ENCODE peak calls at places on chromosome 19, in ten cellular contexts. J, K, N, W, L, G, V, R, M and C are unnamed samples.

GRCh38 chr19:8079988-8080387 is 27.4 kb downstream of the CCL25 start:
- DNase-seq in J (no peak), K (no peak), N (no peak), W (no peak), L (no peak), G (no peak), V (no peak), R (no peak), M (no peak), C (no peak)

GRCh38 chr19:10408511-10409291 is 5.4 kb upstream of the CDC37 start:
- DNase-seq in J (no peak), K (no peak), N (no peak), W (no peak), L (no peak), G (no peak), V (no peak), R (no peak), M (no peak), C (no peak)

GRCh38 chr19:56765107-56765506 is 75.4 kb downstream of the PEG3 start:
- DNase-seq in J (no peak), K (no peak), N (no peak), W (no peak), L (no peak), G (no peak), V (no peak), R (no peak), M (no peak), C (no peak)

GRCh38 chr19:19594371-19594770 is 24.1 kb downstream of the PBX4 start:
- DNase-seq in J (no peak), K (no peak), N (no peak), W (no peak), L (no peak), G (no peak), V (no peak), R (no peak), M (no peak), C (no peak)

GRCh38 chr19:49145485-49146407 is 9.4 kb downstream of the HRC start:
- DNase-seq in J (peak; percentile 91), K (peak; percentile 75), N (peak; percentile 78), W (peak; percentile 48), L (peak; percentile 78), G (no peak), V (peak; percentile 71), R (peak; percentile 98), M (peak; percentile 96), C (no peak)

GRCh38 chr19:19423322-19423721 is 17.8 kb downstream of the GATAD2A start:
- DNase-seq in J (no peak), K (peak; percentile 27), N (no peak), W (no peak), L (no peak), G (no peak), V (no peak), R (no peak), M (no peak), C (no peak)

GRCh38 chr19:10271543-10272086 is 695 bp downstream of the ICAM1 start:
- DNase-seq in J (no peak), K (no peak), N (peak; percentile 43), W (no peak), L (no peak), G (no peak), V (peak; percentile 56), R (no peak), M (no peak), C (no peak)

GRCh38 chr19:7500811-7501450 is 12.1 kb upstream of the PEX11G start:
- DNase-seq in J (peak; percentile 65), K (peak; percentile 73), N (peak; percentile 82), W (peak; percentile 35), L (peak; percentile 82), G (peak; percentile 60), V (peak; percentile 46), R (peak; percentile 96), M (peak; percentile 89), C (no peak)

GRCh38 chr19:19098703-19099632 is 35.2 kb downstream of the SLC25A42 start:
- DNase-seq in J (no peak), K (no peak), N (no peak), W (peak; percentile 97), L (peak; percentile 54), G (no peak), V (no peak), R (no peak), M (no peak), C (no peak)

GRCh38 chr19:47507031-47507430 is 7.8 kb downstream of the NAPA start:
- DNase-seq in J (no peak), K (no peak), N (no peak), W (no peak), L (peak; percentile 81), G (no peak), V (no peak), R (no peak), M (no peak), C (no peak)

GRCh38 chr19:5141278-5141925 is 172.5 kb downstream of the KDM4B start:
- DNase-seq in J (no peak), K (peak; percentile 92), N (no peak), W (no peak), L (no peak), G (no peak), V (peak; percentile 45), R (no peak), M (no peak), C (no peak)

GRCh38 chr19:17136026-17136425 is 60.4 kb downstream of the MYO9B start:
- DNase-seq in J (no peak), K (peak; percentile 7), N (no peak), W (no peak), L (no peak), G (no peak), V (no peak), R (peak; percentile 37), M (no peak), C (no peak)

GRCh38 chr19:17137417-17137816 is 61.8 kb downstream of the MYO9B start:
- DNase-seq in J (no peak), K (no peak), N (no peak), W (no peak), L (no peak), G (no peak), V (no peak), R (no peak), M (no peak), C (no peak)

GRCh38 chr19:17138937-17139598 is 63.5 kb downstream of the MYO9B start:
- DNase-seq in J (no peak), K (peak; percentile 35), N (no peak), W (peak; percentile 52), L (no peak), G (no peak), V (no peak), R (no peak), M (no peak), C (no peak)

DNA sequence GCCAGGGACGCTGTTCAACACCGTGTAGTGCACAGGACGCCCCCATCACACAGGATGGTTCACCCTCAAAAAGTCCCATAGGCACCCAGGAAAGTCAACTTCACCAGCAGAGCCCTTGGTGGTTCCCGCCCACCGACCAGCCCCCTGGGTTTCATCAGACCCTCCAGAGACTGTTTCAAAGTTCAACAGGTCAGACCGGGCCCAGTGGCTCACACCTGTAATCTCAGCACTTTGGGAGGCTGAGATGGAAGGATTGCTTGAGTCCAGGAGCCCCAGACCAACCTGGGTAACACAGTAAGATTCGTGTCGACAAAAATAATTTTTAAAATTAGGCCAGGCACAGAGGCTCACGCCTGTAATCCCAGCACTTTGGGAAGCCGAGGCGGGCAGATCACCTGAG is 61.0 kb downstream of the MYO9B start:
- DNase-seq in J (no peak), K (no peak), N (no peak), W (peak; percentile 54), L (no peak), G (no peak), V (no peak), R (no peak), M (no peak), C (no peak)
- H3K4me1 ChIP-seq in J (peaks cover 24% of the 10 kb centered on the region), K (peaks cover 10% of the 10 kb centered on the region), N (peaks cover 4% of the 10 kb centered on the region), W (peaks cover 70% of the 10 kb centered on the region), L (peaks cover 21% of the 10 kb centered on the region), G (peaks cover 14% of the 10 kb centered on the region), V (peaks cover 11% of the 10 kb centered on the region), R (peaks cover 29% of the 10 kb centered on the region), M (peaks cover 5% of the 10 kb centered on the region), C (peaks cover 16% of the 10 kb centered on the region)

GRCh38 chr19:13053761-13054604 is 48.7 kb downstream of the LYL1 start:
- DNase-seq in J (no peak), K (peak; percentile 98), N (no peak), W (peak; percentile 97), L (peak; percentile 85), G (no peak), V (peak; percentile 96), R (peak; percentile 50), M (no peak), C (no peak)
- H3K4me2 ChIP-seq in J (peak overlapping the region; percentile 46), K (peak overlapping the region; percentile 42), N (no peak overlapping the region), W (peak overlapping the region; percentile 81), L (peak overlapping the region; percentile 67), G (peak overlapping the region; percentile 82), V (peak overlapping the region; percentile 41), R (peak overlapping the region; percentile 94), M (no peak overlapping the region), C (peak overlapping the region; percentile 58)

DNA sequence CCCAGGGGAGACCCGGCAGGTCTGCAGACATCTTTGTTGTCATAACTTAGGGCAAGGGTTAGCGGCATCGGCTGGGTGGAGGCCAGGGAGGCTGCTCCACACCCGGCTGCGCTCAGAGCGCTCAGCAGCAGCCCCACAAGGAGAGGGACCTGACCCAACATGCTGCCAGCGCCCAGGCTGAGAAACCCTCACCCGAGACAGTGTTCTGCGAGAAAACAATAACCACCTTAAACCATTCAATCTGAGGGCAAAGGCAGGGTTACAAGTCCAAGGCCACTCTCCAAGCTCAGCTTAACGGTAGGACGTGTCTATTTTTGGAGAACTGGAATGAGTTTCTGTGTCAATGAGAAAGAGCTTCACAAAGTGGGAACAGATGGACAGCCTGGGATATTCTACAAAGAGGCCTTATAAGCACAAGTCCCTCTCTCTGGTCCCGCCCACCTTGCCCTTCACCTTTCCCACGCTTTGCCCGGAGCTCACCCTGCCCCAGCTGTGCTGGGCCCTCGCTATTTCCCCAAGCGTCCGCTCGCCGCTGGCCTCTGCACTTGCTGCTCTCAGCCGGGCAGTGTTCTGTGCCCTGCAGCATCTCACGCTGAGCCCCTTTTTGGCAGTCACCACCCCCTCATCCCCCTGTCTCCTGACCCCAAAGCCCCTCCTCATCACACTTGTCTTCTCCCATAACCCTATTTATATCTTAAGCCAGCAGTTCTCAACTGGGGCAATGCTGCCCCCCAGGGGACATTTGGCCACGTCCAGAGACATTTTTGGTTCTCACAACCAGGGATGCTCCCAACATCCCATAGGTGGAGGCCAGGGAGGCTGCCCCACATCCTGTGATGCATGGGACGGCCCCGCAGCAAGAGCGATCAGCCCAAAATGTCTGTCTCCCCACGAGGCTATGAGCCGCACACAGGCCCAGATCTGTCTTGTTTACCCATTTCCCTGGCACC is 17.6 kb downstream of the PPP1R12C start:
- DNase-seq in J (no peak), K (no peak), N (no peak), W (no peak), L (no peak), G (no peak), V (no peak), R (peak; percentile 79), M (peak; percentile 67), C (no peak)
- TF ChIP-seq CTCF in J (no peak), K (peak; percentile 3), N (peak; percentile 31), W (peak; percentile 52), L (peak; percentile 11), G (peak; percentile 54), V (no peak), R (peak; percentile 70), M (peak; percentile 57), C (no peak)

DNA sequence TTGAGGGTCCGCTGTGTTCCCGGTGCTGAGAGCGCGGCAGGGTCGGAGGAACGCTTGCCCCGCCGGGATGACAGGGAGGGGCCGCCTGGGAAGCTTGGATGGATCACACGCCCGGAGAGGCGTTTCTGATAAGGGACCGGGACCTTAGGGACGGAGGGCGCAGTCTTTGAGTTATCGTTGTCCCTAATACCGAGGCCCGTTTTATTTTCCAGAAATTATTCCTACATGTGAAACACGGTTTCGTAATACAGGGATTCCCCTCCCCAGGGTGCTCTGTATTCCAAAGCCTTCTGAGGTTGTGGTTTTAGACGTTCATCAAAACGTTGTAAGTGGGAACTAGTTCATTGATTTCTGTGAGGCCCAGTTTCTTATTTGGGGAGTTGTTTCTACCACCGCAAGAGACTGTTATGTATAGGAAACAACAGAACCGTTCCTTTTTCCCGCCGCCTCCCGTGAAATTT is 744 bp downstream of the PDCD5 start:
- DNase-seq in J (peak; percentile 58), K (peak; percentile 38), N (peak; percentile 39), W (no peak), L (peak; percentile 39), G (no peak), V (peak; percentile 66), R (peak; percentile 53), M (peak; percentile 31), C (peak; percentile 23)
- H3K4me1 ChIP-seq in J (peaks cover 16% of the 10 kb centered on the region), K (no peaks in the 10 kb centered on the region), N (peaks cover 6% of the 10 kb centered on the region), W (peaks cover 34% of the 10 kb centered on the region), L (peaks cover 5% of the 10 kb centered on the region), G (no peaks in the 10 kb centered on the region), V (peaks cover 2% of the 10 kb centered on the region), R (peaks cover 6% of the 10 kb centered on the region), M (no peaks in the 10 kb centered on the region), C (peaks cover 8% of the 10 kb centered on the region)